ENCODE peak calls at places on chromosomes 5 and 9, in eight cellular contexts. M, I, G, Z, W, C, T and E are unnamed samples.

GRCh38 chr9:34956648-34957047 is 1.4 kb upstream of the PHF24 start:
- DNase-seq in G (no peak), I (no peak), M (no peak), C (no peak), T (no peak), Z (no peak), W (no peak), E (no peak)

GRCh38 chr5:171610686-171611085 is 174.9 kb upstream of the SMIM23 start:
- DNase-seq in C (no peak), T (no peak), W (no peak), M (no peak), Z (no peak), G (no peak), I (no peak), E (no peak)

GRCh38 chr5:133331866-133332731 is 280.2 kb downstream of the FSTL4 start:
- DNase-seq in I (peak), C (no peak), M (no peak), Z (no peak), G (no peak), W (no peak), T (no peak), E (no peak)

GRCh38 chr5:39197556-39197955 is 21.8 kb downstream of the FYB1 start:
- DNase-seq in G (no peak), I (no peak), Z (no peak), M (no peak), T (no peak), C (no peak), W (no peak), E (no peak)

GRCh38 chr5:140205952-140206351 is 31.0 kb downstream of the CYSTM1 start:
- DNase-seq in T (no peak), W (no peak), G (no peak), Z (peak), M (no peak), C (no peak), I (no peak), E (no peak)

GRCh38 chr5:107092695-107093094 is 578.0 kb downstream of the EFNA5 start:
- DNase-seq in C (no peak), W (no peak), T (no peak), M (no peak), I (no peak), G (no peak), Z (no peak), E (no peak)

GRCh38 chr5:17054911-17055310 is 118.8 kb upstream of the MYO10 start:
- DNase-seq in G (no peak), W (no peak), I (no peak), M (no peak), C (no peak), Z (no peak), T (no peak), E (no peak)

GRCh38 chr5:75668988-75669760 is 48.1 kb downstream of the POC5 start:
- DNase-seq in W (no peak), M (no peak), C (no peak), I (no peak), Z (peak), T (no peak), G (no peak), E (no peak)

GRCh38 chr9:32348289-32348688 is 36.2 kb upstream of the ACO1 start:
- DNase-seq in I (no peak), G (no peak), W (no peak), M (no peak), C (no peak), Z (no peak), T (no peak), E (no peak)

GRCh38 chr9:131585375-131585774 is 40.1 kb downstream of the PRRT1B start:
- DNase-seq in C (no peak), G (no peak), W (no peak), T (no peak), M (no peak), Z (no peak), I (no peak), E (no peak)

GRCh38 chr5:148387325-148387724 is 3.6 kb downstream of the FBXO38 start:
- DNase-seq in Z (no peak), G (no peak), W (no peak), T (no peak), I (no peak), C (no peak), M (no peak), E (no peak)

GRCh38 chr9:83199240-83199639 is 136.3 kb upstream of the RASEF start:
- DNase-seq in M (no peak), I (no peak), C (peak), W (peak), T (no peak), Z (no peak), G (no peak), E (no peak)

GRCh38 chr9:27188426-27188825 is 79.4 kb downstream of the TEK start:
- DNase-seq in T (no peak), M (no peak), I (no peak), G (no peak), C (no peak), Z (no peak), W (no peak), E (no peak)

GRCh38 chr5:158410976-158411375 is 552.0 kb upstream of the CLINT1 start:
- DNase-seq in Z (no peak), W (no peak), I (no peak), C (no peak), M (no peak), G (no peak), T (no peak), E (no peak)

GRCh38 chr5:112548246-112548982 is 129.3 kb upstream of the EPB41L4A start:
- DNase-seq in G (no peak), T (no peak), I (no peak), W (no peak), M (no peak), Z (peak), C (no peak), E (no peak)

GRCh38 chr5:128491291-128491690 is 46.8 kb downstream of the FBN2 start:
- DNase-seq in W (no peak), M (no peak), G (no peak), C (no peak), T (no peak), I (no peak), Z (no peak), E (no peak)

GRCh38 chr5:116576043-116576713 is 1.6 kb upstream of the SEMA6A start:
- DNase-seq in C (no peak), I (peak), T (peak), M (peak), Z (peak), G (peak), W (peak), E (peak)

GRCh38 chr5:157533011-157533481 is 42.5 kb downstream of the ADAM19 start:
- DNase-seq in C (no peak), T (no peak), M (peak), Z (no peak), G (no peak), W (no peak), I (no peak), E (no peak)

GRCh38 chr5:148374693-148375360 is 8.9 kb upstream of the FBXO38 start:
- DNase-seq in T (no peak), W (peak), I (no peak), G (no peak), M (no peak), C (peak), Z (peak), E (peak)

GRCh38 chr9:133763272-133764183 is 25.4 kb upstream of the SARDH start:
- DNase-seq in G (no peak), T (no peak), W (no peak), C (no peak), M (peak), I (peak), Z (no peak), E (no peak)

GRCh38 chr9:85895685-85896084 is 45.3 kb upstream of the NAA35 start:
- DNase-seq in G (no peak), T (no peak), I (no peak), W (no peak), C (no peak), Z (no peak), M (no peak), E (no peak)

GRCh38 chr5:149740341-149740740 is 10.2 kb downstream of the PPARGC1B start:
- DNase-seq in W (no peak), M (no peak), Z (no peak), T (no peak), I (no peak), G (no peak), C (no peak), E (no peak)

GRCh38 chr5:82387819-82388166 is 109.6 kb upstream of the RPS23 start:
- DNase-seq in I (no peak), G (no peak), Z (no peak), C (no peak), T (no peak), M (no peak), W (no peak), E (no peak)

GRCh38 chr5:1293416-1293996 is 1.4 kb downstream of the TERT start:
- DNase-seq in M (peak), I (peak), G (no peak), W (no peak), C (no peak), Z (no peak), T (no peak), E (no peak)

GRCh38 chr9:133361507-133362092 is 5.2 kb downstream of the SURF2 start:
- DNase-seq in W (no peak), T (no peak), Z (no peak), G (no peak), C (no peak), M (no peak), I (no peak), E (no peak)

GRCh38 chr5:9699681-9700080 is 69.5 kb upstream of the TAS2R1 start:
- DNase-seq in Z (no peak), I (no peak), M (no peak), G (no peak), W (no peak), T (no peak), C (no peak), E (no peak)

GRCh38 chr9:132555528-132555927 is 26.9 kb upstream of the BARHL1 start:
- DNase-seq in T (no peak), M (no peak), C (no peak), I (no peak), G (no peak), W (no peak), Z (no peak), E (no peak)

GRCh38 chr9:19940808-19941207 is 152.0 kb upstream of the SLC24A2 start:
- DNase-seq in W (no peak), C (no peak), T (no peak), I (no peak), G (no peak), Z (no peak), M (no peak), E (no peak)

GRCh38 chr9:134696433-134696832 is 54.8 kb downstream of the COL5A1 start:
- DNase-seq in C (no peak), G (no peak), Z (no peak), I (no peak), T (peak), W (no peak), M (peak), E (no peak)

GRCh38 chr5:41508186-41508585 is 2.2 kb downstream of the PLCXD3 start:
- DNase-seq in M (no peak), C (peak), T (no peak), G (no peak), Z (no peak), W (no peak), I (no peak), E (no peak)

DNA sequence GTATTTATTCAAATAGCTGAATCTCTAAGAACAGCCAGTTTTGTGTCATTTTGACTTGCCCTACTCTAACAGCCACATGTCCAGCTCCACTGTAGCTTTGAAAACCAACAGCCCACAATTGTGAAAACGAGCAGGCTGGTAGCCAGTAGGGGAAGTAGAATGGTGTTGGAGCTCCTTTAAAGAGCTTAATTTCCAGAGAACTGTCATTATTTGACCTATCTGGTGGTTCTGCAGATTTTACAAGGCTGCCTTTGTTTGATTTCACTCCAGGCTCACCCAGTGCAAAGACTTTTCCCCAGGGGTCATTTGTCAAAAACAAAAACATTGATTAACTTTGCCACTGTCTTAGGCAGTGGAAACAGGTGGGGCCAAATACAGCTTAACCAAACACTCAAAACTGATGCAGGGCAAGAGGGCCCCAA is 3.2 kb upstream of the PJA2 start:
- DNase-seq in W (no peak), T (no peak), C (no peak), M (no peak), Z (no peak), G (no peak), I (no peak), E (no peak)
- H3K27ac ChIP-seq in W (peak), T (peak), C (no peak), M (peak), Z (peak), G (peak), I (peak), E (no peak)

GRCh38 chr5:40378431-40379175 is 301.1 kb upstream of the PTGER4 start:
- DNase-seq in G (no peak), I (no peak), M (no peak), T (no peak), C (no peak), W (no peak), Z (no peak), E (no peak)

GRCh38 chr5:40381676-40382363 is 297.9 kb upstream of the PTGER4 start:
- DNase-seq in C (peak), G (no peak), I (no peak), T (no peak), W (no peak), M (no peak), Z (no peak), E (no peak)

GRCh38 chr5:40374853-40375252 is 304.9 kb upstream of the PTGER4 start:
- DNase-seq in C (no peak), T (no peak), G (no peak), Z (no peak), I (no peak), M (no peak), W (no peak), E (no peak)

GRCh38 chr5:40376566-40376965 is 303.1 kb upstream of the PTGER4 start:
- DNase-seq in W (no peak), T (no peak), M (no peak), Z (no peak), C (no peak), I (no peak), G (no peak), E (no peak)
- H3K27ac ChIP-seq in W (no peak), T (no peak), M (no peak), Z (no peak), C (no peak), I (no peak), G (no peak), E (no peak)

GRCh38 chr5:137890850-137891249 is 1.6 kb downstream of the PKD2L2 start:
- DNase-seq in T (no peak), G (no peak), W (no peak), M (no peak), I (no peak), Z (no peak), C (no peak), E (no peak)
- H3K27ac ChIP-seq in T (peak), G (peak), W (no peak), M (no peak), I (no peak), Z (no peak), C (no peak), E (no peak)

DNA sequence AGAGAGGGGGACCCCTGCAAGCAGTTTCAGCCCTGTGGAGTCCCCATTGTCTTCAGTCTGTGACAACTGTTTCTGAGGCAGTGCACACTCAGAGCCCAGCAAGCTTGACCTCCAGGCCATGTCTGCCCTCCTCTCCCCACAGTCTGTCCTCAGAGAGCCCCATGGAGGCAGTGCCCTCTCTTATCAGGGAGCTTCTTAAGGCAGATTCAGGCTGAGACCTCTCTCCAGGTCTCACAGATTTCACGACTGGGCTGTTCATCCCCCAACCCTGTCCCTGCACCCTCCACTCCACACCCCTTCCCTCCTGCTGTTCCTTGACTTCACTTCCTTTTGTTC is 218.5 kb downstream of the MED10 start:
- DNase-seq in W (no peak), G (no peak), M (no peak), T (no peak), I (no peak), C (no peak), Z (no peak), E (no peak)
- H3K27ac ChIP-seq in W (no peak), G (no peak), M (no peak), T (no peak), I (no peak), C (peak), Z (no peak), E (no peak)

GRCh38 chr9:130348881-130349280 is 83.3 kb downstream of the HMCN2 start:
- DNase-seq in C (no peak), Z (no peak), G (no peak), T (no peak), W (no peak), M (no peak), I (no peak), E (no peak)
- H3K27ac ChIP-seq in C (no peak), Z (no peak), G (no peak), T (no peak), W (no peak), M (no peak), I (no peak), E (no peak)

DNA sequence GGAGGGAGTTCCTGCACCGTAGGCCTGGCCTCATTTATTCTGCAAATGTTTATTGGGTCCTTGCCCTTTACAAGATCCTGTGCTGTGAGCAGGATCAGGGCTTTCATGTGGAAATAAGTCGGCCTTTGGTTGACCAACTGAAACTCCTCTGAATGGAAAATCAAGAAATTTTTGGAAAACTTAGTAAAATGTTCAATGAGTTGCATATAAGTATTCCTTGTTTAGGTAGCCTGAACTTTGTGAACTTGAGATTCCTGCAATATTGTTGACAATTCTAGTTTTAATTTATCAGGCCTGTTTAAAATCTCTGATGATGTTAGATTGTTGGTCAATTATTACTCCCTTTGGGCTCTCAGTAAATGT is 1.1 kb downstream of the MAML1 start:
- DNase-seq in T (no peak), Z (no peak), I (no peak), W (no peak), M (no peak), G (no peak), C (no peak), E (no peak)
- H3K27ac ChIP-seq in T (peak), Z (peak), I (peak), W (peak), M (peak), G (peak), C (peak), E (no peak)

GRCh38 chr5:80963521-80963895 is 3.3 kb downstream of the RASGRF2 start:
- DNase-seq in Z (no peak), C (no peak), W (peak), G (no peak), M (no peak), T (no peak), I (no peak), E (no peak)
- H3K27ac ChIP-seq in Z (no peak), C (no peak), W (no peak), G (peak), M (no peak), T (peak), I (no peak), E (no peak)